ENCODE peak calls at places on chromosome 22, in six cellular contexts. One of them, this sample, is unnamed.

GRCh38 chr22:46280063-46280817 is 12.4 kb downstream of the TTC38 start:
- DNase-seq in left colon: no peak
- DNase-seq in activated T-helper 1 cell treated with Interleukin-2 at 50 U/mL for 16 hours: no peak
- DNase-seq in astrocyte of the cerebellum: no peak
- DNase-seq in NCI-H1694: no peak
- DNase-seq in stimulated activated CD8-positive, alpha-beta memory T cell treated with anti-CD3 and anti-CD28 coated beads, Interleukin-12 subunit alpha, Interleukin-12 subunit beta, amount 100 ng/mL, for 4 hours: no peak
- DNase-seq in this sample: no peak

GRCh38 chr22:32142600-32142999 is 16.5 kb downstream of the C22orf42 start:
- DNase-seq in NCI-H1694: no peak
- DNase-seq in activated T-helper 1 cell treated with Interleukin-2 at 50 U/mL for 16 hours: no peak
- DNase-seq in left colon: no peak
- DNase-seq in astrocyte of the cerebellum: no peak
- DNase-seq in stimulated activated CD8-positive, alpha-beta memory T cell treated with anti-CD3 and anti-CD28 coated beads, Interleukin-12 subunit alpha, Interleukin-12 subunit beta, amount 100 ng/mL, for 4 hours: no peak
- DNase-seq in this sample: no peak

GRCh38 chr22:39083212-39084165 is 6.4 kb downstream of the APOBEC3G start:
- DNase-seq in left colon: no peak
- DNase-seq in stimulated activated CD8-positive, alpha-beta memory T cell treated with anti-CD3 and anti-CD28 coated beads, Interleukin-12 subunit alpha, Interleukin-12 subunit beta, amount 100 ng/mL, for 4 hours: no peak
- DNase-seq in astrocyte of the cerebellum: no peak
- DNase-seq in NCI-H1694: no peak
- DNase-seq in activated T-helper 1 cell treated with Interleukin-2 at 50 U/mL for 16 hours: no peak
- DNase-seq in this sample: no peak

GRCh38 chr22:50604256-50604580 is 3.6 kb downstream of the MAPK8IP2 start:
- DNase-seq in astrocyte of the cerebellum: no peak
- DNase-seq in left colon: no peak
- DNase-seq in NCI-H1694: no peak
- DNase-seq in activated T-helper 1 cell treated with Interleukin-2 at 50 U/mL for 16 hours: no peak
- DNase-seq in stimulated activated CD8-positive, alpha-beta memory T cell treated with anti-CD3 and anti-CD28 coated beads, Interleukin-12 subunit alpha, Interleukin-12 subunit beta, amount 100 ng/mL, for 4 hours: no peak
- DNase-seq in this sample: no peak

GRCh38 chr22:43631201-43631600 is 180.9 kb downstream of the EFCAB6 start:
- DNase-seq in stimulated activated CD8-positive, alpha-beta memory T cell treated with anti-CD3 and anti-CD28 coated beads, Interleukin-12 subunit alpha, Interleukin-12 subunit beta, amount 100 ng/mL, for 4 hours: no peak
- DNase-seq in activated T-helper 1 cell treated with Interleukin-2 at 50 U/mL for 16 hours: no peak
- DNase-seq in NCI-H1694: no peak
- DNase-seq in astrocyte of the cerebellum: no peak
- DNase-seq in left colon: no peak
- DNase-seq in this sample: no peak

GRCh38 chr22:50032109-50032871 is 19.7 kb upstream of the IL17REL start:
- DNase-seq in NCI-H1694: no peak
- DNase-seq in activated T-helper 1 cell treated with Interleukin-2 at 50 U/mL for 16 hours: no peak
- DNase-seq in left colon: no peak
- DNase-seq in stimulated activated CD8-positive, alpha-beta memory T cell treated with anti-CD3 and anti-CD28 coated beads, Interleukin-12 subunit alpha, Interleukin-12 subunit beta, amount 100 ng/mL, for 4 hours: no peak
- DNase-seq in astrocyte of the cerebellum: no peak
- DNase-seq in this sample: no peak

GRCh38 chr22:48639021-48639795 is 1188.5 kb downstream of the BRD1 start:
- DNase-seq in astrocyte of the cerebellum: no peak
- DNase-seq in left colon: no peak
- DNase-seq in stimulated activated CD8-positive, alpha-beta memory T cell treated with anti-CD3 and anti-CD28 coated beads, Interleukin-12 subunit alpha, Interleukin-12 subunit beta, amount 100 ng/mL, for 4 hours: no peak
- DNase-seq in activated T-helper 1 cell treated with Interleukin-2 at 50 U/mL for 16 hours: no peak
- DNase-seq in NCI-H1694: no peak
- DNase-seq in this sample: no peak

GRCh38 chr22:22431271-22432220 is 77.0 kb downstream of the ZNF280B start:
- DNase-seq in left colon: peak
- DNase-seq in astrocyte of the cerebellum: peak
- DNase-seq in stimulated activated CD8-positive, alpha-beta memory T cell treated with anti-CD3 and anti-CD28 coated beads, Interleukin-12 subunit alpha, Interleukin-12 subunit beta, amount 100 ng/mL, for 4 hours: no peak
- DNase-seq in NCI-H1694: peak
- DNase-seq in activated T-helper 1 cell treated with Interleukin-2 at 50 U/mL for 16 hours: no peak
- DNase-seq in this sample: no peak

GRCh38 chr22:27124336-27125023 is 467.1 kb downstream of the MIAT start:
- DNase-seq in NCI-H1694: peak
- DNase-seq in left colon: peak
- DNase-seq in astrocyte of the cerebellum: no peak
- DNase-seq in activated T-helper 1 cell treated with Interleukin-2 at 50 U/mL for 16 hours: no peak
- DNase-seq in stimulated activated CD8-positive, alpha-beta memory T cell treated with anti-CD3 and anti-CD28 coated beads, Interleukin-12 subunit alpha, Interleukin-12 subunit beta, amount 100 ng/mL, for 4 hours: no peak
- DNase-seq in this sample: no peak

GRCh38 chr22:19097518-19097917 is 24.7 kb downstream of the DGCR2 start:
- DNase-seq in activated T-helper 1 cell treated with Interleukin-2 at 50 U/mL for 16 hours: no peak
- DNase-seq in astrocyte of the cerebellum: no peak
- DNase-seq in left colon: no peak
- DNase-seq in NCI-H1694: no peak
- DNase-seq in stimulated activated CD8-positive, alpha-beta memory T cell treated with anti-CD3 and anti-CD28 coated beads, Interleukin-12 subunit alpha, Interleukin-12 subunit beta, amount 100 ng/mL, for 4 hours: no peak
- DNase-seq in this sample: no peak

GRCh38 chr22:40156001-40156516 is 21.7 kb upstream of the TNRC6B start:
- DNase-seq in stimulated activated CD8-positive, alpha-beta memory T cell treated with anti-CD3 and anti-CD28 coated beads, Interleukin-12 subunit alpha, Interleukin-12 subunit beta, amount 100 ng/mL, for 4 hours: no peak
- DNase-seq in NCI-H1694: no peak
- DNase-seq in astrocyte of the cerebellum: no peak
- DNase-seq in activated T-helper 1 cell treated with Interleukin-2 at 50 U/mL for 16 hours: no peak
- DNase-seq in left colon: peak
- DNase-seq in this sample: no peak

GRCh38 chr22:23376256-23376655 is 195.9 kb downstream of the BCR start:
- DNase-seq in astrocyte of the cerebellum: no peak
- DNase-seq in stimulated activated CD8-positive, alpha-beta memory T cell treated with anti-CD3 and anti-CD28 coated beads, Interleukin-12 subunit alpha, Interleukin-12 subunit beta, amount 100 ng/mL, for 4 hours: no peak
- DNase-seq in left colon: peak
- DNase-seq in NCI-H1694: no peak
- DNase-seq in activated T-helper 1 cell treated with Interleukin-2 at 50 U/mL for 16 hours: no peak
- DNase-seq in this sample: no peak